ENCODE peak calls at places on chromosomes 3 and 15, in four cellular contexts. Q, L, H and V are unnamed samples.
A peak's percentile ranks its signal among the peaks of the same experiment; 100 is the strongest.

GRCh38 chr15:82158811-82159210 is 103.7 kb downstream of the EFL1 start:
- DNase-seq in Q (no peak), L (no peak), H (no peak), V (no peak)

GRCh38 chr15:74776851-74777768 is 4.8 kb upstream of the CSK start:
- DNase-seq in Q (no peak), L (peak; percentile 41), H (no peak), V (peak; percentile 75)

GRCh38 chr3:62587579-62588031 is 214.3 kb upstream of the FEZF2 start:
- DNase-seq in Q (no peak), L (peak; percentile 84), H (peak; percentile 91), V (no peak)

GRCh38 chr15:74420193-74420905 is 13.4 kb downstream of the SEMA7A start:
- DNase-seq in Q (no peak), L (no peak), H (no peak), V (no peak)

GRCh38 chr15:88657326-88658069 is 18.7 kb downstream of the ISG20 start:
- DNase-seq in Q (peak; percentile 42), L (peak; percentile 29), H (peak; percentile 61), V (peak; percentile 64)

GRCh38 chr15:47718474-47719440 is 1.5 kb downstream of the SEMA6D start:
- DNase-seq in Q (no peak), L (peak; percentile 80), H (peak; percentile 54), V (no peak)

GRCh38 chr3:72338082-72338941 is 509.9 kb downstream of the SHQ1 start:
- DNase-seq in Q (no peak), L (peak; percentile 50), H (peak; percentile 55), V (no peak)

GRCh38 chr3:14933829-14934425 is 13.5 kb upstream of the NR2C2 start:
- DNase-seq in Q (no peak), L (no peak), H (no peak), V (no peak)

GRCh38 chr3:179177611-179178010 is 29.5 kb downstream of the PIK3CA start:
- DNase-seq in Q (no peak), L (no peak), H (no peak), V (no peak)

GRCh38 chr15:68383161-68384074 is 48.5 kb downstream of the ITGA11 start:
- DNase-seq in Q (peak; percentile 23), L (peak; percentile 63), H (peak; percentile 31), V (peak; percentile 27)

GRCh38 chr3:142931222-142931621 is 32.3 kb downstream of the PAQR9 start:
- DNase-seq in Q (no peak), L (no peak), H (no peak), V (peak; percentile 81)

GRCh38 chr15:40982855-40983254 is 29.6 kb downstream of the CHAC1 start:
- DNase-seq in Q (no peak), L (peak; percentile 95), H (peak; percentile 93), V (no peak)

GRCh38 chr15:43775411-43775965 is 1.3 kb downstream of the ELL3 start:
- DNase-seq in Q (no peak), L (peak; percentile 58), H (peak; percentile 58), V (peak; percentile 76)

GRCh38 chr3:72961766-72962165 is 34.8 kb upstream of the PPP4R2 start:
- DNase-seq in Q (no peak), L (peak; percentile 39), H (no peak), V (no peak)

GRCh38 chr15:42375252-42375651 is 16.0 kb downstream of the CAPN3 start:
- DNase-seq in Q (no peak), L (no peak), H (no peak), V (no peak)

GRCh38 chr3:39378092-39378491 is 5.1 kb upstream of the SLC25A38 start:
- DNase-seq in Q (peak; percentile 14), L (peak; percentile 29), H (peak; percentile 18), V (peak; percentile 82)

GRCh38 chr3:194270627-194271458 is 80.3 kb downstream of the CPN2 start:
- DNase-seq in Q (peak; percentile 57), L (peak; percentile 85), H (no peak), V (peak; percentile 55)

GRCh38 chr3:195249858-195250464 is 21.0 kb downstream of the XXYLT1 start:
- DNase-seq in Q (no peak), L (no peak), H (no peak), V (no peak)

GRCh38 chr3:10410383-10411002 is 89.6 kb upstream of the SEC13 start:
- DNase-seq in Q (no peak), L (no peak), H (no peak), V (no peak)

GRCh38 chr15:59301527-59301926 is 71.1 kb downstream of the MYO1E start:
- DNase-seq in Q (no peak), L (no peak), H (no peak), V (no peak)
- H2BK15ac ChIP-seq in Q (no peak overlapping the region), L (peak overlapping the region; percentile 21), H (no peak overlapping the region), V (no peak overlapping the region)

GRCh38 chr3:166420071-166420470 is 582.8 kb upstream of the BCHE start:
- DNase-seq in Q (no peak), L (no peak), H (no peak), V (no peak)

GRCh38 chr3:166425021-166425420 is 587.8 kb upstream of the BCHE start:
- DNase-seq in Q (no peak), L (no peak), H (no peak), V (no peak)

DNA sequence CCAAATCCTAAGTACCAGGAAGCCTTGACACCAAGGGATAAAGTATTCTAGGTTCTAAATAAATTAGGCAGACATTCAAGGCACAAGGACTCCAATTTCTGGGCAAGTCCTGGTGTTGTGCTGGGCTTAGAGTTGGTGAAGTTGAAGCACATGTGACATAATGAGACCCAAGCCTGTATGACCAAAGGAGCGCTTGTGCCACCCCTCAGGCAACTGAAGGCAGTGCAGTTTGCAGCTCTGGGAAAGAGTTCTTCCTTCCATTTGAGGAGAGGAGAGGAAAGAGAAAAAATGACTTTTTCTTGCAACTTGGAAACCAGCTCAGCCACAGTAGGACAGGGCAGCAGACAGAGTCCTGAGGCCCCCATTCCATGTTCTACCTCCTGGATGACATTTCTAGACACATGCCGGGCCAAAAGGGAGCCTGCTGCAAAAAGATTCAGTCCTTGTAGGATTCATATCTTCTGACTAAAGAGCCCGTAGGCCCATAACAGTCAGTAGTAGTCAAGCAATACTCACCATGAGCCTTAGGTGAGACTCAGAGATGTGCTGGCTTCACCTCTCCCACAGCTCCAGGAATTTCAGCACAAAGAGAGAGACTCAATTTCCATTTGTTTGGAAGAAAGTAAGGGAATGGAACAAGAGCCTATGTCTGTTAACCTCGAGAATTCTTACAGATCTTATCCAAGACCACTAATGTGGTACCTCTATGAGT is 588.8 kb upstream of the BCHE start:
- DNase-seq in Q (no peak), L (no peak), H (no peak), V (peak; percentile 60)
- H2BK15ac ChIP-seq in Q (no peak overlapping the region), L (no peak overlapping the region), H (no peak overlapping the region), V (no peak overlapping the region)

DNA sequence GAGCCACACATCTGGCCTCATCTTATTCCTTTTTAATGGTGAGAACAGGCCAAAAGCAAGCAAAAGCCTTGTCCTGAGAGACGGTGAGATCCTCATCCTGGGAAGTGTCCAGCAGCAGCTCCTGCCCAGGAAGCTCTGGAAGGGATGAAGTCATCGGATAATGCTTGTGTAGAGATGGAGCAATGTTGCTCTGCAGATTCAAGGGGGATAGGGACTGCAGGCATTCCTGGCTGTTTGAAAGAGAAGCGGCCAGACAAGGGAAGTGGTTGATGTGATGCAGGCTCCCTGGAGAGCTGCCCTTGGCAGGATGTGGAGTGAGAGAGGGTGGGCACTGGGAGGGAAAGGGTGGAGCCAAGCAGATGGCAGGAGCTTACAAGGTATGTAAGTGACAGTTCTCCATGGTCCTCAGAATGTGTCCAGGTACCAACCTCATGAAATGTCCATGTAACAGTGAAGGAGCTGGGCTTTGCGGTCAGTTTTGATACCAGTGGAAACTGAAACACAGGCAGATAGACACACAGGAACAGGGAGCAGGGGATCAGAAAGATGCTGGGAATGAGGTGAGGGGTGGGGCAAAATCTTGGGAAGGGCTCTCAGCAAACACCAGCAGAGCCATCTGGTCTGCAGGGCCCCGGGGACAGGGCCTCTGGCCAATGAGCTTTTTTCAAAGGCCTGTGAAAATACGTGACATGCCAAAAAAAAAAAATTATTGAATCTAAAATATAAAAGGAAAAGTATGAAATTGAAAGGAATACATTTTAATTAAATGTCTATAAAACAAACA is 32.2 kb upstream of the LACTB start:
- DNase-seq in Q (no peak), L (peak; percentile 95), H (peak; percentile 97), V (peak; percentile 86)
- H2BK15ac ChIP-seq in Q (no peak overlapping the region), L (no peak overlapping the region), H (peak overlapping the region; percentile 95), V (no peak overlapping the region)

DNA sequence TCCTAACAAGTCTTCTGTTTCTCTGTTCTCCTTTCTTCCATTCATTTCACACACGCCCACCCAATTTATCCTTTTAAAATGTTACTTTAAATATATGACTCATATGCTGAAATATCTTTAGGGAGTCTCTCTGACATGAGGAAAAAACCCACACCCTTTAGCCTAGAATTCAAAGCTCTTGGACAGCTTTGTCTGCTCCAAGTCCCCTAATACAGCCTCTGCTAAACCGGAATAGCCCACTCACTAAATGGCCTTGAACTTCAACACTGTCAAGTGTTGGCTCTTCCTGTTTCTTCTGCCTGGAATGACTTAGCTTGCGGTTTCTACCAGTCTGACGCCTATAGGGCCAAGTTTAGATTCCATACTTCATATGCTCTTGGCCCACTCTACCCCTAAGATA is 3.3 kb upstream of the CD96 start:
- DNase-seq in Q (no peak), L (peak; percentile 89), H (peak; percentile 72), V (no peak)
- H2BK15ac ChIP-seq in Q (no peak overlapping the region), L (no peak overlapping the region), H (peak overlapping the region; percentile 22), V (no peak overlapping the region)

GRCh38 chr15:78853500-78853899 is 19.2 kb upstream of the MORF4L1 start:
- DNase-seq in Q (no peak), L (no peak), H (no peak), V (no peak)
- H2BK15ac ChIP-seq in Q (no peak overlapping the region), L (no peak overlapping the region), H (peak overlapping the region; percentile 46), V (no peak overlapping the region)

GRCh38 chr3:90007786-90008499 is 900.5 kb downstream of the EPHA3 start:
- DNase-seq in Q (no peak), L (peak; percentile 40), H (peak; percentile 5), V (no peak)
- H2BK15ac ChIP-seq in Q (no peak overlapping the region), L (no peak overlapping the region), H (no peak overlapping the region), V (no peak overlapping the region)